ENCODE peak calls at places on chromosomes 5 and 9, in six cellular contexts. C, E, Q, F, P and X are unnamed samples.

GRCh38 chr5:10286552-10287227 is 21.0 kb downstream of the CMBL start:
- DNase-seq in C (no peak), E (no peak), Q (no peak), F (no peak), P (no peak), X (no peak)

GRCh38 chr9:135268981-135269380 is 181.5 kb downstream of the OLFM1 start:
- DNase-seq in C (no peak), E (no peak), Q (no peak), F (no peak), P (no peak), X (no peak)

GRCh38 chr5:127010362-127010761 is 20.0 kb downstream of the MARCHF3 start:
- DNase-seq in C (no peak), E (no peak), Q (no peak), F (no peak), P (no peak), X (no peak)

GRCh38 chr5:113311301-113311700 is 123.5 kb downstream of the TSSK1B start:
- DNase-seq in C (no peak), E (no peak), Q (no peak), F (no peak), P (no peak), X (no peak)

GRCh38 chr9:31089822-31090221 is 1294.6 kb upstream of the ACO1 start:
- DNase-seq in C (no peak), E (no peak), Q (no peak), F (no peak), P (no peak), X (no peak)

GRCh38 chr5:180138976-180139730 is 67.6 kb upstream of the RNF130 start:
- DNase-seq in C (peak; percentile 10), E (no peak), Q (no peak), F (peak; percentile 48), P (no peak), X (no peak)

GRCh38 chr5:36820900-36821299 is 55.7 kb upstream of the NIPBL start:
- DNase-seq in C (no peak), E (no peak), Q (no peak), F (no peak), P (peak; percentile 91), X (no peak)

GRCh38 chr5:66242050-66242449 is 98.0 kb downstream of the SREK1 start:
- DNase-seq in C (no peak), E (no peak), Q (no peak), F (no peak), P (no peak), X (no peak)

GRCh38 chr5:89417990-89418820 is 535.2 kb upstream of the MEF2C start:
- DNase-seq in C (no peak), E (no peak), Q (no peak), F (no peak), P (no peak), X (no peak)

GRCh38 chr5:58156354-58156753 is 303.5 kb downstream of the PLK2 start:
- DNase-seq in C (no peak), E (no peak), Q (no peak), F (no peak), P (no peak), X (no peak)

GRCh38 chr5:98201006-98201620 is 572.4 kb upstream of the RGMB start:
- DNase-seq in C (no peak), E (no peak), Q (no peak), F (no peak), P (no peak), X (no peak)

GRCh38 chr5:172795401-172795977 is 24.5 kb upstream of the DUSP1 start:
- DNase-seq in C (no peak), E (peak; percentile 97), Q (no peak), F (peak; percentile 99), P (no peak), X (peak; percentile 99)

GRCh38 chr9:98778711-98779530 is 17.4 kb downstream of the ANKS6 start:
- DNase-seq in C (no peak), E (no peak), Q (no peak), F (peak; percentile 32), P (no peak), X (no peak)

GRCh38 chr5:68891718-68892117 is 202.1 kb upstream of the SLC30A5 start:
- DNase-seq in C (no peak), E (no peak), Q (no peak), F (no peak), P (no peak), X (no peak)

GRCh38 chr5:8340739-8341344 is 471.9 kb downstream of the MTRR start:
- DNase-seq in C (no peak), E (no peak), Q (no peak), F (no peak), P (no peak), X (no peak)

GRCh38 chr5:177232761-177233160 is 70.8 kb downstream of the RAB24 start:
- DNase-seq in C (no peak), E (no peak), Q (no peak), F (no peak), P (no peak), X (no peak)
- H3K27ac ChIP-seq in C (no peak overlapping the region), E (peak overlapping the region; percentile 3), Q (no peak overlapping the region), F (no peak overlapping the region), P (no peak overlapping the region), X (no peak overlapping the region)

GRCh38 chr5:74994791-74995190 is 57.6 kb downstream of the GCNT4 start:
- DNase-seq in C (no peak), E (no peak), Q (no peak), F (no peak), P (no peak), X (no peak)
- H3K27ac ChIP-seq in C (no peak overlapping the region), E (no peak overlapping the region), Q (no peak overlapping the region), F (no peak overlapping the region), P (no peak overlapping the region), X (no peak overlapping the region)

GRCh38 chr5:133531634-133532033 is 80.7 kb downstream of the FSTL4 start:
- DNase-seq in C (no peak), E (no peak), Q (no peak), F (no peak), P (no peak), X (no peak)
- H3K27ac ChIP-seq in C (no peak overlapping the region), E (no peak overlapping the region), Q (no peak overlapping the region), F (no peak overlapping the region), P (no peak overlapping the region), X (no peak overlapping the region)

DNA sequence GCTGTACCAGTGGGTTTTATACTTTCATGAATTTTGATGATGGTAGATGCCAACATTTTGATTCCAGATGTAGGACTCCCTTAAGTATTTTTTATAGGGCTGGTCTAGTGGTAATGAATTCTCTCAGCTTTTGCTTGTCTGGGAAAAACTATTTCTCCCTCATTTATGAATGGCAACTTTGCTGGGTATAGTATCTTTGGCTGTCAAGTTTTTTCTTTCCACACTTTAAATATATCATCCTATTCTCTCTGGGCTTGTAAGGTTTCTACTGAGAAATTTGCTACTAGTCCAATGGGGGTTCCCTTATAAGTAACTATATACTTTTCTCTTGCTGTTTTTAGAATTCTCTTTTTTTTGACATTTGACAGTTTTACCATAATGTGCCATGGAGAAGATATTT is 629.3 kb downstream of the NR2F1-AS1 start:
- DNase-seq in C (no peak), E (no peak), Q (no peak), F (no peak), P (no peak), X (no peak)
- H3K27ac ChIP-seq in C (no peak overlapping the region), E (no peak overlapping the region), Q (no peak overlapping the region), F (no peak overlapping the region), P (no peak overlapping the region), X (no peak overlapping the region)